ENCODE peak calls at places on chromosome 1, in six cellular contexts. S is IMR-90, L is fibroblast of lung, V is GM23248, C is endothelial cell of umbilical vein, U is endodermal cell. W is an unnamed sample. For H3K9me3, the result is how much of the 10 kb centered on the place peaks cover.

GRCh38 chr1:16209132-16209846 is 3.2 kb downstream of the ARHGEF19 start:
- DNase-seq in S (no peak), L (no peak), V (no peak), C (no peak), U (no peak), W (no peak)

GRCh38 chr1:19110266-19110927 is 99.7 kb downstream of the UBR4 start:
- DNase-seq in S (no peak), L (no peak), V (no peak), C (no peak), U (no peak), W (no peak)

GRCh38 chr1:71658295-71658694 is 577.5 kb upstream of the ZRANB2 start:
- DNase-seq in S (no peak), L (peak), V (peak), C (no peak), U (no peak), W (no peak)

GRCh38 chr1:23122023-23122738 is 46.5 kb downstream of the LUZP1 start:
- DNase-seq in S (peak), L (peak), V (peak), C (peak), U (no peak), W (no peak)

GRCh38 chr1:230495891-230496385 is 69.8 kb upstream of the PGBD5 start:
- DNase-seq in S (no peak), L (no peak), V (no peak), C (no peak), U (no peak), W (no peak)

GRCh38 chr1:151106891-151107290 is 36.3 kb downstream of the GABPB2 start:
- DNase-seq in S (peak), L (peak), V (peak), C (peak), U (no peak), W (peak)

GRCh38 chr1:15786581-15786980 is 20.9 kb downstream of the UQCRHL start:
- DNase-seq in S (peak), L (peak), V (peak), C (no peak), U (no peak), W (peak)

GRCh38 chr1:231211005-231211857 is 29.8 kb upstream of the GNPAT start:
- DNase-seq in S (peak), L (peak), V (peak), C (peak), U (peak), W (peak)

GRCh38 chr1:84298336-84298687 is 3.2 kb upstream of the SAMD13 start:
- DNase-seq in S (peak), L (peak), V (peak), C (peak), U (peak), W (peak)

GRCh38 chr1:220733090-220733569 is 15.0 kb upstream of the MTARC2 start:
- DNase-seq in S (peak), L (peak), V (peak), C (peak), U (peak), W (peak)
- H3K9ac ChIP-seq in S (no peak), L (no peak), V (peak), C (peak), U (no peak), W (peak)

GRCh38 chr1:4128616-4129015 is 228.5 kb upstream of the C1orf174 start:
- DNase-seq in S (no peak), L (no peak), V (no peak), C (no peak), U (no peak), W (no peak)
- H3K9me3 ChIP-seq in S (half or more), L (under half), V (under half), C (under half), U (under half), W (under half)

GRCh38 chr1:182238421-182238820 is 153.2 kb downstream of the GLUL start:
- DNase-seq in S (no peak), L (no peak), V (no peak), C (no peak), U (no peak), W (no peak)

GRCh38 chr1:182235952-182236650 is 155.5 kb downstream of the GLUL start:
- DNase-seq in S (peak), L (peak), V (peak), C (no peak), U (no peak), W (peak)

GRCh38 chr1:182237329-182237728 is 154.3 kb downstream of the GLUL start:
- DNase-seq in S (no peak), L (no peak), V (no peak), C (no peak), U (no peak), W (no peak)

GRCh38 chr1:182235604-182235951 is 156.0 kb downstream of the GLUL start:
- DNase-seq in S (no peak), L (no peak), V (no peak), C (no peak), U (no peak), W (no peak)

GRCh38 chr1:182236651-182237077 is 154.9 kb downstream of the GLUL start:
- DNase-seq in S (no peak), L (no peak), V (no peak), C (no peak), U (no peak), W (no peak)
- H3K9ac ChIP-seq in S (no peak), L (no peak), V (no peak), C (no peak), U (no peak), W (no peak)

GRCh38 chr1:118371612-118372011 is 186.6 kb upstream of the SPAG17 start:
- DNase-seq in S (no peak), L (no peak), V (no peak), C (no peak), U (no peak), W (no peak)
- H3K9me3 ChIP-seq in S (under half), L (under half), V (under half), C (under half), U (under half), W (under half)

GRCh38 chr1:50529510-50529909 is 106.3 kb upstream of the DMRTA2 start:
- DNase-seq in S (no peak), L (no peak), V (no peak), C (no peak), U (peak), W (no peak)
- H3K9ac ChIP-seq in S (no peak), L (no peak), V (no peak), C (no peak), U (no peak), W (no peak)

GRCh38 chr1:243244420-243244819 is 10.7 kb downstream of the CEP170 start:
- DNase-seq in S (no peak), L (no peak), V (no peak), C (no peak), U (no peak), W (no peak)
- H3K9me3 ChIP-seq in S (under half), L (under half), V (under half), C (under half), U (under half), W (under half)